ENCODE peak calls at places on chromosomes 3 and 15, in six cellular contexts. B is MM.1S, K is HCT116, Q is neural progenitor cell, P is PC-3, Z is SK-N-SH. W is an unnamed sample.

GRCh38 chr3:129343643-129344360 is 65.1 kb downstream of the HMCES start:
- DNase-seq in K (peak), P (no peak), Q (peak), Z (no peak), B (peak), W (peak)

GRCh38 chr3:24686764-24687163 is 192.1 kb upstream of the THRB start:
- DNase-seq in Q (no peak), Z (no peak), P (peak), B (peak), K (no peak), W (peak)

GRCh38 chr15:62549345-62549970 is 384.4 kb upstream of the C2CD4B start:
- DNase-seq in Z (peak), Q (peak), P (peak), K (peak), B (peak), W (peak)

GRCh38 chr3:52237659-52238172 is 1.2 kb downstream of the TWF2 start:
- DNase-seq in Q (no peak), Z (peak), B (no peak), P (peak), K (peak), W (peak)

GRCh38 chr15:48675436-48675835 is 29.9 kb upstream of the FBN1 start:
- DNase-seq in Z (no peak), P (peak), B (no peak), Q (no peak), K (no peak), W (peak)

GRCh38 chr3:43128458-43128857 is 22.6 kb upstream of the POMGNT2 start:
- DNase-seq in B (no peak), K (no peak), Q (no peak), Z (no peak), P (no peak), W (no peak)

GRCh38 chr3:56864090-56864489 is 62.3 kb upstream of the ARHGEF3 start:
- DNase-seq in K (no peak), P (no peak), Q (no peak), Z (no peak), B (no peak), W (no peak)

GRCh38 chr3:175526609-175527280 is 667.6 kb downstream of the NAALADL2 start:
- DNase-seq in P (no peak), K (no peak), Q (no peak), Z (no peak), B (no peak), W (no peak)

GRCh38 chr3:106814231-106814630 is 563.0 kb upstream of the CCDC54 start:
- DNase-seq in K (no peak), Q (no peak), B (no peak), P (no peak), Z (peak), W (peak)
- TF ChIP-seq EZH2phosphoT487 in K (no peak), Q (no peak), B (no peak), P (no peak), Z (no peak), W (no peak)

GRCh38 chr3:42072930-42073329 is 18.2 kb upstream of the TRAK1 start:
- DNase-seq in Z (no peak), B (no peak), K (no peak), P (no peak), Q (no peak), W (no peak)
- H3K9ac ChIP-seq in Z (peak), B (peak), K (no peak), P (peak), Q (no peak), W (peak)

GRCh38 chr3:54967586-54968244 is 39.9 kb upstream of the LRTM1 start:
- DNase-seq in B (no peak), P (no peak), Z (no peak), K (no peak), Q (no peak), W (peak)
- TF ChIP-seq EZH2phosphoT487 in B (no peak), P (no peak), Z (no peak), K (no peak), Q (no peak), W (no peak)

GRCh38 chr3:94004301-94004910 is 24.0 kb downstream of the STX19 start:
- DNase-seq in Q (peak), P (peak), K (peak), B (peak), Z (peak), W (peak)
- H3K9ac ChIP-seq in Q (no peak), P (no peak), K (no peak), B (peak), Z (peak), W (peak)

DNA sequence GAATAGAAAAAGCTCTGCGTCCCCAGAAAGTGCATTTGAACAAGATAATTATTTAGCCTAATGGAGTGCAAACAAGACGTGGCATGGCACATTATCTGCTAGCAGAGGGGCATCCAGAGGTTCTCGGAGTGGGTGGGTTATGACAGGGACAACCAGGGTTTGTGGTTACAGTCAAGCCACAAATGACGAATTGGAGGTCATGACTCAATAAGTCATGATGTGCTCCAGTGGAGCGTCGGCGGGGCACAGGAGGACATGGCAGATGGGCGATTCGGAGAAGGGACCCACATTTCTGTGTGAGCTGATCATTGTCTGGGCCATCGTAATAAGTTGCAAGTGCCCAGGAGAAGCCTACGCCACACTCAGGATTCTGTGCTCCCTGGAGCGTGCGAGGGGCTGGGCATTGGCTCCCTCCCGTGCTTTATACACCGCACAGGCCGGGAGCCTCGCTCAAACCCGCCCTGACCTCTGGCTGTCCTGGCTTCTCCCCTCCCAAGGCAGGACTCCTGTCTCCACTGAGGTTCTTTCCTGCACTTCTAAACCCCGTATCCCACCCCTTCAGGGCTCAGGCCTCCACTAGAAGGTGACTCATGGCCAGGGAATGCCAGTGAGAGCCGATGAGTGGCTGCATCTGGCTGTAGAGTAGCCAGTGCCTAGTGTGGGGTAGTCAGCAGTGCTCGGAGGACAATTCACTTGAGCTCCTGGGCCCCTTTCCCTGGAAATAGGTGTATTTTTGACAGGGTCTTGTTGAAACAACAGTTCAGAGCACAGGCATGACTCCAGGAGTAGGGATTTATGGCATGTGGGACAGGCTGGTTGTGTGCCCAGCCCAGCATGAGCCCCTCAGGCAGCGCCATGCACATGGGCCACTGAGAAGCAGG is 67.4 kb downstream of the GRIP2 start:
- DNase-seq in B (no peak), Z (no peak), Q (no peak), P (peak), K (peak), W (peak)
- TF ChIP-seq EZH2phosphoT487 in B (no peak), Z (no peak), Q (no peak), P (no peak), K (no peak), W (peak)

GRCh38 chr3:72571638-72572114 is 276.6 kb downstream of the SHQ1 start:
- DNase-seq in K (no peak), Z (no peak), B (no peak), Q (no peak), P (peak), W (no peak)
- H3K9ac ChIP-seq in K (no peak), Z (no peak), B (no peak), Q (no peak), P (no peak), W (no peak)

DNA sequence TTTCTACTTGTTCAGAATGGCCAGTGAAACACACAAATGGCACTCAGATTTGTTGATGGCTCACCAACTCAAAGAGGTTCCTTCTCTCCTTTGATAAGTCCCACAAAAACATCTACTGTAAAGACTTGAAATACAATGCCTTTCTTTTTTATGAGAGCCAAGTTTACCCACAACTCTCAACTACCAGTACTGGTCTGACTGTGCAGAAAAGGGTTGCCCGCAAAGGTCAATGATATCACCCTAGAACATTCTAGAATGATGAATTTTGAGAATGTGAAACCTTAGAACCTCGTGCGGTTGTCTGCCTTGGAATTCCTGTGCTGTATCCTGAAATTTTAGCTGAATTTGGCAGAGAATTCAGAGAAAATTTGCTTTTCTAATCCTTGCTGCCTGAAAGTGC is 19.1 kb upstream of the PPP4R2 start:
- DNase-seq in Z (no peak), P (no peak), Q (no peak), B (no peak), K (no peak), W (peak)
- TF ChIP-seq EZH2phosphoT487 in Z (no peak), P (no peak), Q (no peak), B (no peak), K (no peak), W (no peak)

W was measured in GM23248.